ENCODE peak calls at places on chromosomes 2 and 18, in six cellular contexts. A, Q, M, S, K and O are unnamed samples.

GRCh38 chr2:54457326-54458023 is 1.3 kb downstream of the SPTBN1 start:
- DNase-seq in S (peak), M (peak), K (peak), Q (peak), A (no peak), O (no peak)

GRCh38 chr2:239394346-239394945 is 6.4 kb downstream of the HDAC4 start:
- DNase-seq in S (no peak), M (no peak), A (no peak), Q (no peak), K (peak), O (no peak)

GRCh38 chr18:52615943-52616342 is 275.9 kb downstream of the DCC start:
- DNase-seq in K (no peak), A (no peak), M (no peak), Q (no peak), S (no peak), O (no peak)

GRCh38 chr18:12692206-12692605 is 10.3 kb downstream of the CEP76 start:
- DNase-seq in Q (no peak), M (no peak), A (no peak), K (no peak), S (no peak), O (no peak)

GRCh38 chr2:68098398-68098797 is 35.6 kb upstream of the C1D start:
- DNase-seq in S (no peak), Q (no peak), M (no peak), A (no peak), K (no peak), O (no peak)

GRCh38 chr2:213187833-213188532 is 36.6 kb upstream of the IKZF2 start:
- DNase-seq in Q (peak), M (peak), K (peak), A (peak), S (peak), O (peak)

GRCh38 chr2:84231474-84231873 is 227.6 kb downstream of the SUCLG1 start:
- DNase-seq in M (no peak), Q (no peak), K (no peak), A (no peak), S (no peak), O (no peak)

GRCh38 chr2:238362611-238363010 is 42.3 kb downstream of the TRAF3IP1 start:
- DNase-seq in A (no peak), M (no peak), S (no peak), K (no peak), Q (no peak), O (no peak)

GRCh38 chr18:50807199-50807598 is 12.6 kb downstream of the MRO start:
- DNase-seq in M (no peak), A (no peak), S (no peak), Q (no peak), K (no peak), O (no peak)

GRCh38 chr2:36731941-36732700 is 35.6 kb downstream of the VIT start:
- DNase-seq in K (no peak), S (no peak), M (no peak), Q (no peak), A (peak), O (peak)

GRCh38 chr18:61209802-61210201 is 123.4 kb upstream of the CDH20 start:
- DNase-seq in A (no peak), M (no peak), S (no peak), K (no peak), Q (no peak), O (no peak)

GRCh38 chr18:65349635-65350034 is 401.2 kb upstream of the CDH7 start:
- DNase-seq in S (no peak), K (no peak), Q (no peak), A (no peak), M (no peak), O (no peak)

GRCh38 chr2:133092571-133092970 is 422.6 kb upstream of the LYPD1 start:
- DNase-seq in A (peak), Q (no peak), S (no peak), K (no peak), M (no peak), O (no peak)

GRCh38 chr2:20563833-20564232 is 87.1 kb downstream of the HS1BP3 start:
- DNase-seq in Q (no peak), K (no peak), M (no peak), S (no peak), A (peak), O (no peak)

GRCh38 chr2:158411748-158412147 is 44.8 kb downstream of the CCDC148 start:
- DNase-seq in K (no peak), Q (no peak), S (no peak), M (no peak), A (no peak), O (no peak)

GRCh38 chr2:158414538-158414937 is 42.0 kb downstream of the CCDC148 start:
- DNase-seq in S (no peak), A (peak), Q (no peak), K (no peak), M (no peak), O (no peak)

GRCh38 chr2:158410132-158410531 is 46.4 kb downstream of the CCDC148 start:
- DNase-seq in A (no peak), K (no peak), S (no peak), Q (no peak), M (no peak), O (no peak)

GRCh38 chr2:158413581-158413980 is 43.0 kb downstream of the CCDC148 start:
- DNase-seq in A (peak), K (no peak), M (no peak), Q (no peak), S (no peak), O (no peak)

DNA sequence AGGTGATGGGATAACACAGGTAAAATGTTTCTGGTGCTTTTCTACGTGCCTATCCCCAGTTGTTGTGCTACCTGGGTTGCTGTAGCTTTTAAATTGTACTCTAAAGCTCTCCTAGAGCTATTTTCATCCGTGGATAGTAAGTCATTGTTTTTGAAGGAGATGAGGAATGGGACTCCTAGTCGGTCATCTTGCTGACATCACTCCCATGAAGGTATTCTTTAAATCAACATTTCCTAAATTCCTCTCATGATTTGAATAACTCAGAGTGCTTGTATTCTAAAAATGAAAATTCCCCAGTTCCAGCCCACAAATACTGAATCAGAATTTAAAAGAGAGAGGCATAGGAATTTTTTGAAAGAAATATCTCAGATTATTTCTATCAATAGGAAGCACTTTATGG is 44.3 kb downstream of the CCDC148 start:
- DNase-seq in S (peak), Q (no peak), K (no peak), A (peak), M (no peak), O (peak)
- H2AK5ac ChIP-seq in S (no peak), Q (no peak), K (peak), A (peak), M (no peak), O (no peak)

GRCh38 chr2:48411030-48411429 is 118.9 kb upstream of the STON1 start:
- DNase-seq in K (no peak), S (no peak), Q (no peak), M (no peak), A (no peak), O (no peak)
- H4K8ac ChIP-seq in K (no peak), S (no peak), Q (no peak), M (no peak), A (no peak), O (no peak)

GRCh38 chr2:219484343-219485200 is 14.1 kb upstream of the GMPPA start:
- DNase-seq in Q (no peak), S (no peak), M (no peak), K (peak), A (no peak), O (no peak)

GRCh38 chr2:219483451-219484342 is 15.0 kb upstream of the GMPPA start:
- DNase-seq in Q (no peak), M (no peak), A (no peak), K (no peak), S (no peak), O (peak)

GRCh38 chr2:219480004-219480403 is 18.7 kb upstream of the GMPPA start:
- DNase-seq in S (no peak), M (no peak), K (no peak), Q (no peak), A (no peak), O (no peak)

GRCh38 chr2:219485201-219485580 is 13.5 kb upstream of the GMPPA start:
- DNase-seq in A (no peak), S (no peak), Q (no peak), K (no peak), M (no peak), O (no peak)

DNA sequence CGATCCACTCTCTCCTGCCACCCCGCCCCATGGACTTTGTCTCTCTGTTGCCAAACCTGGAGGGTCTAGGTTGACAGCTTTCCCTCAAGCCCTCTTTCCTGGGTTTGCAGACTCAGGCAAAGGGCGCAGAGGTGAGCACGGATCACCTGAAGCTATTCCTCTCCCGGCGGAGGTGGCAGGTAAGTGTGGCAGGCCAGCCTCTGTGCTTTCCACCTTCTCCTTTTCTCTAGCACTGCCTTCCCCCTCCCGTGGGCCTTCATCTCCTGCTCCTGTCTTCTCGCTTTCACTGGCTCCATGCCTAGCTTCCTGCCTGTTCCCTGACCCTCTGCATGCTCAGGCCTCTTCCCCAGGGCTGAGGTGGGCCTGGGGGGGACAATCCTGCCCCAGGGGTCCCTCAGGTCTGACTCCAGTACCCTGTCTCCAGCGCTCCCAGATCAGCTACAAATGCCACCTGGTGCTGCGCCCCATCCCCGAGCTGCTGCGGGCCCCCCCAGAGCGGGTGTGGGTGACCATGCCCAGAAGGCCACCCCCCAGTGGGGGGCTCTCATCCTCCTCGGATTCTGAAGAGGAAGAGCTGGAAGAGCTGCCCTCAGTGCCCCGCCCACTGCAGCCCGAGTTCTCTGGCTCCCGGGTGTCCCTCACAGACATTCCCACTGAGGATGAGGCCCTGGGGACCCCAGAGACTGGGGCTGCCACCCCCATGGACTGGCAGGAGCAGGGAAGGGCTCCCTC is 15.9 kb upstream of the GMPPA start:
- DNase-seq in Q (no peak), S (no peak), A (no peak), K (no peak), M (no peak), O (no peak)
- H2AK5ac ChIP-seq in Q (no peak), S (no peak), A (no peak), K (no peak), M (peak), O (no peak)

GRCh38 chr2:129877795-129878775 is 101.4 kb upstream of the RAB6C start:
- DNase-seq in S (peak), A (peak), M (peak), Q (peak), K (peak), O (no peak)

GRCh38 chr2:129881786-129882396 is 97.6 kb upstream of the RAB6C start:
- DNase-seq in A (no peak), K (no peak), M (no peak), S (no peak), Q (no peak), O (no peak)

GRCh38 chr2:129880309-129880708 is 99.2 kb upstream of the RAB6C start:
- DNase-seq in M (no peak), A (no peak), K (no peak), S (no peak), Q (no peak), O (no peak)

GRCh38 chr2:129880971-129881370 is 98.5 kb upstream of the RAB6C start:
- DNase-seq in A (no peak), S (no peak), M (no peak), K (no peak), Q (no peak), O (no peak)

GRCh38 chr2:129879614-129880180 is 99.8 kb upstream of the RAB6C start:
- DNase-seq in M (no peak), A (no peak), Q (no peak), S (no peak), K (no peak), O (no peak)
- H4K8ac ChIP-seq in M (no peak), A (no peak), Q (no peak), S (no peak), K (no peak), O (no peak)